ENCODE peak calls at places on chromosomes 6 and 20, in six cellular contexts. O is transverse colon; K is HFFc6; C is activated CD8-positive, alpha-beta T cell treated with anti-CD3 and anti-CD28 coated beads for 36 hours; J is AML-193; S is activated naive CD4-positive, alpha-beta T cell treated with anti-CD3 and anti-CD28 coated beads, Interleukin-2, amount 10 ng/mL, durations not matched to agents 7 days and 5 days. X is an unnamed sample.

GRCh38 chr6:10235339-10235738 is 179.5 kb downstream of the TFAP2A start:
- DNase-seq in O (no peak), K (no peak), C (no peak), J (no peak), S (no peak), X (no peak)

GRCh38 chr6:93087606-93088005 is 331.8 kb downstream of the EPHA7 start:
- DNase-seq in O (no peak), K (no peak), C (no peak), J (no peak), S (no peak), X (no peak)

GRCh38 chr20:40689100-40689942 is at the start of gene MAFB:
- DNase-seq in O (peak), K (no peak), C (peak), J (no peak), S (peak), X (peak)

GRCh38 chr6:104638841-104639290 is 220.9 kb downstream of the HACE1 start:
- DNase-seq in O (no peak), K (no peak), C (no peak), J (no peak), S (no peak), X (no peak)

GRCh38 chr6:134074151-134074712 is 21.8 kb upstream of the SLC2A12 start:
- DNase-seq in O (no peak), K (no peak), C (no peak), J (no peak), S (no peak), X (no peak)

GRCh38 chr6:150189176-150189575 is 46.3 kb downstream of the PPP1R14C start:
- DNase-seq in O (peak), K (no peak), C (no peak), J (no peak), S (no peak), X (peak)

GRCh38 chr6:97644353-97644752 is 361.3 kb upstream of the MMS22L start:
- DNase-seq in O (no peak), K (no peak), C (no peak), J (no peak), S (no peak), X (no peak)

GRCh38 chr6:128519132-128519930 is 1.1 kb downstream of the PTPRK start:
- DNase-seq in O (peak), K (peak), C (peak), J (no peak), S (peak), X (peak)

GRCh38 chr20:22974354-22974753 is 60.8 kb upstream of the SSTR4 start:
- DNase-seq in O (peak), K (no peak), C (peak), J (peak), S (no peak), X (peak)

GRCh38 chr6:119078449-119079287 is at the start of gene FAM184A:
- DNase-seq in O (peak), K (peak), C (peak), J (peak), S (peak), X (peak)

GRCh38 chr6:1383729-1384548 is 5.4 kb upstream of the FOXF2 start:
- DNase-seq in O (no peak), K (no peak), C (no peak), J (no peak), S (no peak), X (no peak)

GRCh38 chr6:17985934-17986655 is 1.3 kb downstream of the KIF13A start:
- DNase-seq in O (no peak), K (no peak), C (no peak), J (no peak), S (no peak), X (no peak)

GRCh38 chr20:15895560-15896084 is 677.6 kb downstream of the KIF16B start:
- DNase-seq in O (no peak), K (no peak), C (peak), J (no peak), S (no peak), X (no peak)

GRCh38 chr20:36141310-36141709 is 13.2 kb upstream of the EPB41L1 start:
- DNase-seq in O (no peak), K (no peak), C (no peak), J (no peak), S (no peak), X (no peak)

GRCh38 chr6:121426686-121427085 is 8.8 kb upstream of the GJA1 start:
- DNase-seq in O (no peak), K (no peak), C (no peak), J (no peak), S (no peak), X (no peak)

GRCh38 chr6:163438940-163439335 is 24.4 kb downstream of the QKI start:
- DNase-seq in O (peak), K (no peak), C (peak), J (no peak), S (no peak), X (peak)

GRCh38 chr6:2951723-2952122 is 19.6 kb downstream of the SERPINB6 start:
- DNase-seq in O (no peak), K (no peak), C (no peak), J (no peak), S (no peak), X (no peak)

GRCh38 chr6:46998436-46999017 is 43.6 kb downstream of the ADGRF1 start:
- DNase-seq in O (no peak), K (peak), C (no peak), J (no peak), S (no peak), X (no peak)

GRCh38 chr6:26223213-26223612 is 136.0 kb downstream of the HFE start:
- DNase-seq in O (no peak), K (no peak), C (no peak), J (no peak), S (no peak), X (no peak)

GRCh38 chr6:90233994-90234393 is 62.6 kb downstream of the BACH2 start:
- DNase-seq in O (peak), K (no peak), C (peak), J (no peak), S (peak), X (no peak)

GRCh38 chr6:48615041-48615440 is 504.0 kb upstream of the PTCHD4 start:
- DNase-seq in O (no peak), K (peak), C (no peak), J (no peak), S (no peak), X (no peak)

GRCh38 chr6:25278914-25279747 is at the start of gene CARMIL1:
- DNase-seq in O (peak), K (peak), C (peak), J (peak), S (peak), X (peak)

GRCh38 chr6:27777614-27778355 is 134.4 kb downstream of the OR2B2 start:
- DNase-seq in O (no peak), K (no peak), C (no peak), J (no peak), S (no peak), X (no peak)